ENCODE peak calls at places on chromosomes 11 and 22, in seven cellular contexts. R, F, D, X, H, M and J are unnamed samples.

GRCh38 chr22:50445071-50445879 is 29.6 kb downstream of the SBF1 start:
- DNase-seq in R (no peak), M (peak), F (no peak), X (no peak), D (no peak), H (no peak), J (no peak)

GRCh38 chr11:46641639-46642038 is 24.3 kb downstream of the ATG13 start:
- DNase-seq in D (no peak), H (no peak), X (no peak), F (no peak), R (no peak), M (no peak), J (no peak)

GRCh38 chr11:123543796-123544195 is 110.6 kb downstream of the SCN3B start:
- DNase-seq in D (peak), F (no peak), H (peak), X (no peak), M (no peak), R (peak), J (peak)

GRCh38 chr11:129657866-129658557 is 157.6 kb upstream of the TMEM45B start:
- DNase-seq in X (no peak), M (no peak), F (no peak), H (no peak), R (no peak), D (no peak), J (no peak)

GRCh38 chr11:37370817-37371216 is 772.8 kb upstream of the RAG2 start:
- DNase-seq in R (no peak), F (no peak), D (no peak), H (peak), X (no peak), M (no peak), J (peak)

GRCh38 chr11:3203221-3204043 is 15.2 kb downstream of the MRGPRG start:
- DNase-seq in H (peak), F (peak), M (peak), X (no peak), D (no peak), R (no peak), J (no peak)

GRCh38 chr11:26839911-26840705 is 118.2 kb upstream of the SLC5A12 start:
- DNase-seq in D (no peak), H (peak), X (no peak), R (no peak), F (no peak), M (no peak), J (no peak)

GRCh38 chr11:66996609-66997273 is 21.6 kb downstream of the C11orf86 start:
- DNase-seq in H (peak), M (peak), F (no peak), D (peak), X (no peak), R (no peak), J (no peak)

GRCh38 chr22:23072035-23072910 is 2.0 kb downstream of the GNAZ start:
- DNase-seq in H (peak), F (peak), R (no peak), X (peak), D (peak), M (peak), J (no peak)

GRCh38 chr11:93031386-93031785 is 61.9 kb downstream of the MTNR1B start:
- DNase-seq in M (no peak), D (no peak), X (no peak), H (peak), F (no peak), R (peak), J (peak)

GRCh38 chr22:48373626-48374173 is 1454.0 kb downstream of the BRD1 start:
- DNase-seq in M (no peak), F (no peak), X (no peak), R (no peak), D (no peak), H (no peak), J (no peak)

GRCh38 chr11:108819957-108820356 is 155.1 kb downstream of the DDX10 start:
- DNase-seq in X (no peak), M (no peak), D (no peak), F (no peak), R (no peak), H (no peak), J (no peak)

GRCh38 chr11:108813086-108813485 is 148.2 kb downstream of the DDX10 start:
- DNase-seq in D (no peak), F (no peak), M (no peak), H (no peak), R (no peak), X (no peak), J (no peak)

GRCh38 chr11:108818971-108819370 is 154.1 kb downstream of the DDX10 start:
- DNase-seq in M (no peak), R (no peak), F (no peak), D (no peak), X (no peak), H (no peak), J (no peak)

DNA sequence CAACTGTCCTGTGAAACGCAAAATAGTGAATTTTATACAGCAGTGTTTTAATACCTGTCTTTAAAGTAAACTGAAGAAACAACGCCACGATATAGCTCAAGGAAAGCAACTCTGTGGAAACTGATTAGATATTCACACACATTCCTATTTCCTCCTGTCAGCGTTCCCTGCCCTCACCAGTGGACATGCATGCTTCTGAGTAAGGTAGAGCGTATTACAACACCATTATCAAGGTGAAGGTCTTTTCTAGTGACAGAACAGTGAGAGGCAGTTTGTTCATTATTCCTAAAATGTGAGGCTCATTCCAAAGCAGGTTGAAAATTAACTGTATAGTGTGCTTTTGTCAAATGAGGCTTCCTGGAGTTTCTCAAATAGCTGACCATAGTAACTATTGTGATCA is 153.1 kb downstream of the DDX10 start:
- DNase-seq in F (no peak), X (no peak), H (no peak), R (no peak), M (no peak), D (no peak), J (no peak)
- TF ChIP-seq CTCF in F (no peak), X (no peak), H (no peak), R (no peak), M (no peak), D (no peak), J (no peak)

GRCh38 chr11:41459602-41460405 is at the start of gene LRRC4C:
- DNase-seq in R (no peak), D (no peak), X (no peak), F (no peak), M (no peak), H (peak), J (no peak)
- H3K4me3 ChIP-seq in R (no peak), D (peak), X (no peak), F (no peak), M (no peak), H (no peak), J (peak)

GRCh38 chr22:36452473-36453265 is 28.8 kb downstream of the TXN2 start:
- DNase-seq in F (no peak), D (no peak), R (no peak), X (no peak), H (no peak), M (no peak), J (no peak)
- TF ChIP-seq CTCF in F (no peak), D (no peak), R (no peak), X (no peak), H (no peak), M (no peak), J (no peak)

GRCh38 chr11:8886332-8886731 is 24.7 kb upstream of the AKIP1 start:
- DNase-seq in H (no peak), X (no peak), M (no peak), R (no peak), F (no peak), D (no peak), J (no peak)
- H3K4me3 ChIP-seq in H (no peak), X (no peak), M (no peak), R (no peak), F (no peak), D (no peak), J (no peak)

DNA sequence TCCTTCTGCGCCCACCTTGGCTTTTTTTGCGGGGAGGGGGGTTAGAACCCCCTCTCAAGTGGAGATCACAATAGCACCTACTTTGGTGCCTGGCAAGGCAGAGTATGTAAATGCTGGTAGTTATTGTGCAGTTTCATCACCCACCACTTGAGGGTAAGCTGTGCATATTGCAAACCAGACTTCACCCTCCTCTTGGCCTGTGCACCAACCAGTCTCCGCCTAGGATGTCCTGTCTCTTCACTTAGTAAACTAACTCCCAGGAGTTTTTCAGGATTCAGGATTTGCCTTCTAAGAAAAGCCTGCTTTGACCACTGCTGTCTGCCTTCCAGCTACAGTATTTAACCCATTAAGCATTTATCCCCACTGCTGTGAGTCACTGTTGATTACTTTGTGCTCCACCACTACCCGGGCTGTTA is 2.0 kb upstream of the UBXN1 start:
- DNase-seq in H (peak), R (peak), M (no peak), F (no peak), X (no peak), D (no peak), J (peak)
- TF ChIP-seq CTCF in H (peak), R (peak), M (peak), F (peak), X (peak), D (peak), J (peak)

GRCh38 chr11:65787649-65788622 is 1.1 kb downstream of the OVOL1 start:
- DNase-seq in F (no peak), M (peak), H (no peak), R (no peak), X (no peak), D (no peak), J (no peak)
- H3K4me3 ChIP-seq in F (peak), M (peak), H (no peak), R (no peak), X (peak), D (no peak), J (no peak)

DNA sequence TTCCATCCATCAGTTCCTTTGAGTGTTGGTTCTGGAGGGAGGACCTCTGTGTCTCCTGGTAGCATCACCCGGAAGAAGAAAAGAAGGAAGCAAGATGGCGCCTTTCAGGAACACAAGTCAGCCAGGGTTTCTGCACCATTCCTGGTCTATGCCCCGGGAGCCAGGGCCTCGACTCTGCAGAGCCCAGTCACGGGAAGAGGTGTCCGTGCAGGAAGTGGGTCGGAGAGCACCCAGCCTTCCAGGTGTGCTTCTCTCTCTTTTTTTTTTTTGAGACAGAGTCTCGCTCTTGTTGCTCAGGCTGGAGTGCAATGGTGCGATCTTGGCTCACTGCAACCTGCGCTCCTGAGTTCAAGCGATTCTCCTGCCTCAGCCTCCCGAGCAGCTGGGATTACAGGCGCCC is 21.2 kb downstream of the MRPL21 start:
- DNase-seq in D (no peak), H (no peak), R (no peak), X (no peak), F (no peak), M (no peak), J (no peak)
- TF ChIP-seq CTCF in D (no peak), H (no peak), R (no peak), X (no peak), F (no peak), M (no peak), J (no peak)